ENCODE peak calls at places on chromosomes 4 and X, in ten cellular contexts. One of them, this sample, is unnamed.
A peak's percentile ranks its signal among the peaks of the same experiment; 100 is the strongest.

GRCh38 chr4:154560824-154561231 is 2.0 kb upstream of the FGB start:
- DNase-seq in stimulated activated CD4-positive, alpha-beta T cell treated with anti-CD3 and anti-CD28 coated beads, Interleukin-15, amount 100 ng/mL, for 24 hours: no peak
- DNase-seq in A549: no peak
- DNase-seq in mucosa of gallbladder: no peak
- DNase-seq in PC-3: peak; percentile 75
- DNase-seq in H54: no peak
- DNase-seq in Caco-2: no peak
- DNase-seq in natural killer cell treated with Interleukin-12 subunit alpha and Interleukin-12 subunit beta and Interleukin-15 and Interleukin-18, amount 100 ng/mL, for 72 hours: no peak
- DNase-seq in mesenteric fat pad: no peak
- DNase-seq in NAMALWA: no peak
- DNase-seq in this sample: no peak

GRCh38 chr4:11281720-11282119 is 147.0 kb downstream of the HS3ST1 start:
- DNase-seq in H54: no peak
- DNase-seq in NAMALWA: no peak
- DNase-seq in natural killer cell treated with Interleukin-12 subunit alpha and Interleukin-12 subunit beta and Interleukin-15 and Interleukin-18, amount 100 ng/mL, for 72 hours: no peak
- DNase-seq in stimulated activated CD4-positive, alpha-beta T cell treated with anti-CD3 and anti-CD28 coated beads, Interleukin-15, amount 100 ng/mL, for 24 hours: no peak
- DNase-seq in Caco-2: no peak
- DNase-seq in mucosa of gallbladder: no peak
- DNase-seq in mesenteric fat pad: no peak
- DNase-seq in PC-3: peak; percentile 38
- DNase-seq in A549: no peak
- DNase-seq in this sample: no peak

GRCh38 chrX:103398321-103398937 is 22.1 kb downstream of the BEX3 start:
- DNase-seq in NAMALWA: no peak
- DNase-seq in mucosa of gallbladder: no peak
- DNase-seq in natural killer cell treated with Interleukin-12 subunit alpha and Interleukin-12 subunit beta and Interleukin-15 and Interleukin-18, amount 100 ng/mL, for 72 hours: no peak
- DNase-seq in A549: peak; percentile 11
- DNase-seq in mesenteric fat pad: no peak
- DNase-seq in stimulated activated CD4-positive, alpha-beta T cell treated with anti-CD3 and anti-CD28 coated beads, Interleukin-15, amount 100 ng/mL, for 24 hours: no peak
- DNase-seq in H54: peak; percentile 25
- DNase-seq in Caco-2: no peak
- DNase-seq in PC-3: peak; percentile 74
- DNase-seq in this sample: no peak

GRCh38 chr4:118773082-118773792 is 62.7 kb downstream of the SEC24D start:
- DNase-seq in H54: no peak
- DNase-seq in A549: no peak
- DNase-seq in Caco-2: no peak
- DNase-seq in stimulated activated CD4-positive, alpha-beta T cell treated with anti-CD3 and anti-CD28 coated beads, Interleukin-15, amount 100 ng/mL, for 24 hours: no peak
- DNase-seq in natural killer cell treated with Interleukin-12 subunit alpha and Interleukin-12 subunit beta and Interleukin-15 and Interleukin-18, amount 100 ng/mL, for 72 hours: no peak
- DNase-seq in mesenteric fat pad: no peak
- DNase-seq in mucosa of gallbladder: no peak
- DNase-seq in PC-3: no peak
- DNase-seq in NAMALWA: no peak
- DNase-seq in this sample: no peak

GRCh38 chr4:120723986-120724385 is 198.5 kb downstream of the PRDM5 start:
- DNase-seq in mucosa of gallbladder: no peak
- DNase-seq in A549: no peak
- DNase-seq in H54: no peak
- DNase-seq in Caco-2: no peak
- DNase-seq in NAMALWA: no peak
- DNase-seq in mesenteric fat pad: no peak
- DNase-seq in PC-3: no peak
- DNase-seq in natural killer cell treated with Interleukin-12 subunit alpha and Interleukin-12 subunit beta and Interleukin-15 and Interleukin-18, amount 100 ng/mL, for 72 hours: no peak
- DNase-seq in stimulated activated CD4-positive, alpha-beta T cell treated with anti-CD3 and anti-CD28 coated beads, Interleukin-15, amount 100 ng/mL, for 24 hours: no peak
- DNase-seq in this sample: no peak

GRCh38 chr4:93828830-93829530 is 427 bp downstream of the ATOH1 start:
- DNase-seq in H54: no peak
- DNase-seq in mesenteric fat pad: no peak
- DNase-seq in Caco-2: peak; percentile 32
- DNase-seq in NAMALWA: no peak
- DNase-seq in A549: no peak
- DNase-seq in stimulated activated CD4-positive, alpha-beta T cell treated with anti-CD3 and anti-CD28 coated beads, Interleukin-15, amount 100 ng/mL, for 24 hours: peak; percentile 14
- DNase-seq in mucosa of gallbladder: no peak
- DNase-seq in PC-3: no peak
- DNase-seq in natural killer cell treated with Interleukin-12 subunit alpha and Interleukin-12 subunit beta and Interleukin-15 and Interleukin-18, amount 100 ng/mL, for 72 hours: no peak
- DNase-seq in this sample: no peak

GRCh38 chr4:15702941-15703403 is at the start of gene BST1:
- DNase-seq in H54: no peak
- DNase-seq in A549: peak; percentile 25
- DNase-seq in natural killer cell treated with Interleukin-12 subunit alpha and Interleukin-12 subunit beta and Interleukin-15 and Interleukin-18, amount 100 ng/mL, for 72 hours: peak; percentile 68
- DNase-seq in PC-3: no peak
- DNase-seq in Caco-2: no peak
- DNase-seq in stimulated activated CD4-positive, alpha-beta T cell treated with anti-CD3 and anti-CD28 coated beads, Interleukin-15, amount 100 ng/mL, for 24 hours: peak; percentile 68
- DNase-seq in mesenteric fat pad: peak; percentile 94
- DNase-seq in NAMALWA: no peak
- DNase-seq in mucosa of gallbladder: peak; percentile 68
- DNase-seq in this sample: peak; percentile 28

GRCh38 chr4:20416800-20417199 is 165.1 kb downstream of the SLIT2 start:
- DNase-seq in Caco-2: no peak
- DNase-seq in mucosa of gallbladder: no peak
- DNase-seq in natural killer cell treated with Interleukin-12 subunit alpha and Interleukin-12 subunit beta and Interleukin-15 and Interleukin-18, amount 100 ng/mL, for 72 hours: no peak
- DNase-seq in A549: no peak
- DNase-seq in stimulated activated CD4-positive, alpha-beta T cell treated with anti-CD3 and anti-CD28 coated beads, Interleukin-15, amount 100 ng/mL, for 24 hours: no peak
- DNase-seq in H54: no peak
- DNase-seq in NAMALWA: no peak
- DNase-seq in mesenteric fat pad: no peak
- DNase-seq in PC-3: no peak
- DNase-seq in this sample: no peak

GRCh38 chr4:52939739-52940138 is 77.6 kb downstream of the RASL11B start:
- DNase-seq in H54: no peak
- DNase-seq in stimulated activated CD4-positive, alpha-beta T cell treated with anti-CD3 and anti-CD28 coated beads, Interleukin-15, amount 100 ng/mL, for 24 hours: no peak
- DNase-seq in natural killer cell treated with Interleukin-12 subunit alpha and Interleukin-12 subunit beta and Interleukin-15 and Interleukin-18, amount 100 ng/mL, for 72 hours: no peak
- DNase-seq in mucosa of gallbladder: no peak
- DNase-seq in NAMALWA: no peak
- DNase-seq in PC-3: no peak
- DNase-seq in Caco-2: no peak
- DNase-seq in mesenteric fat pad: no peak
- DNase-seq in A549: no peak
- DNase-seq in this sample: no peak

GRCh38 chr4:13264126-13264525 is 220.0 kb downstream of the RAB28 start:
- DNase-seq in A549: no peak
- DNase-seq in stimulated activated CD4-positive, alpha-beta T cell treated with anti-CD3 and anti-CD28 coated beads, Interleukin-15, amount 100 ng/mL, for 24 hours: no peak
- DNase-seq in H54: no peak
- DNase-seq in natural killer cell treated with Interleukin-12 subunit alpha and Interleukin-12 subunit beta and Interleukin-15 and Interleukin-18, amount 100 ng/mL, for 72 hours: no peak
- DNase-seq in mucosa of gallbladder: no peak
- DNase-seq in NAMALWA: no peak
- DNase-seq in PC-3: peak; percentile 7
- DNase-seq in mesenteric fat pad: no peak
- DNase-seq in Caco-2: no peak
- DNase-seq in this sample: no peak

GRCh38 chr4:95188701-95189401 is 359.9 kb downstream of the UNC5C start:
- DNase-seq in stimulated activated CD4-positive, alpha-beta T cell treated with anti-CD3 and anti-CD28 coated beads, Interleukin-15, amount 100 ng/mL, for 24 hours: no peak
- DNase-seq in A549: no peak
- DNase-seq in PC-3: no peak
- DNase-seq in mesenteric fat pad: no peak
- DNase-seq in mucosa of gallbladder: no peak
- DNase-seq in natural killer cell treated with Interleukin-12 subunit alpha and Interleukin-12 subunit beta and Interleukin-15 and Interleukin-18, amount 100 ng/mL, for 72 hours: no peak
- DNase-seq in NAMALWA: no peak
- DNase-seq in H54: no peak
- DNase-seq in Caco-2: no peak
- DNase-seq in this sample: no peak

GRCh38 chr4:113397114-113397701 is 347.8 kb downstream of the ANK2 start:
- DNase-seq in stimulated activated CD4-positive, alpha-beta T cell treated with anti-CD3 and anti-CD28 coated beads, Interleukin-15, amount 100 ng/mL, for 24 hours: no peak
- DNase-seq in mesenteric fat pad: no peak
- DNase-seq in NAMALWA: no peak
- DNase-seq in mucosa of gallbladder: peak; percentile 14
- DNase-seq in natural killer cell treated with Interleukin-12 subunit alpha and Interleukin-12 subunit beta and Interleukin-15 and Interleukin-18, amount 100 ng/mL, for 72 hours: no peak
- DNase-seq in A549: no peak
- DNase-seq in Caco-2: no peak
- DNase-seq in PC-3: no peak
- DNase-seq in H54: no peak
- DNase-seq in this sample: peak; percentile 71

GRCh38 chr4:102449751-102450352 is 51.3 kb upstream of the NFKB1 start:
- DNase-seq in Caco-2: peak; percentile 43
- DNase-seq in H54: peak; percentile 4
- DNase-seq in NAMALWA: peak; percentile 83
- DNase-seq in A549: peak; percentile 18
- DNase-seq in PC-3: peak; percentile 73
- DNase-seq in mucosa of gallbladder: peak; percentile 59
- DNase-seq in stimulated activated CD4-positive, alpha-beta T cell treated with anti-CD3 and anti-CD28 coated beads, Interleukin-15, amount 100 ng/mL, for 24 hours: peak; percentile 57
- DNase-seq in mesenteric fat pad: no peak
- DNase-seq in natural killer cell treated with Interleukin-12 subunit alpha and Interleukin-12 subunit beta and Interleukin-15 and Interleukin-18, amount 100 ng/mL, for 72 hours: peak; percentile 67
- DNase-seq in this sample: no peak

GRCh38 chr4:76197001-76197743 is 16.5 kb downstream of the SCARB2 start:
- DNase-seq in NAMALWA: peak; percentile 16
- DNase-seq in PC-3: no peak
- DNase-seq in A549: no peak
- DNase-seq in stimulated activated CD4-positive, alpha-beta T cell treated with anti-CD3 and anti-CD28 coated beads, Interleukin-15, amount 100 ng/mL, for 24 hours: no peak
- DNase-seq in mesenteric fat pad: no peak
- DNase-seq in Caco-2: no peak
- DNase-seq in H54: no peak
- DNase-seq in mucosa of gallbladder: no peak
- DNase-seq in natural killer cell treated with Interleukin-12 subunit alpha and Interleukin-12 subunit beta and Interleukin-15 and Interleukin-18, amount 100 ng/mL, for 72 hours: no peak
- DNase-seq in this sample: no peak

GRCh38 chr4:88765729-88766128 is 68.1 kb upstream of the NAP1L5 start:
- DNase-seq in stimulated activated CD4-positive, alpha-beta T cell treated with anti-CD3 and anti-CD28 coated beads, Interleukin-15, amount 100 ng/mL, for 24 hours: no peak
- DNase-seq in mucosa of gallbladder: peak; percentile 25
- DNase-seq in NAMALWA: no peak
- DNase-seq in Caco-2: no peak
- DNase-seq in PC-3: peak; percentile 78
- DNase-seq in H54: peak; percentile 11
- DNase-seq in natural killer cell treated with Interleukin-12 subunit alpha and Interleukin-12 subunit beta and Interleukin-15 and Interleukin-18, amount 100 ng/mL, for 72 hours: no peak
- DNase-seq in A549: peak; percentile 15
- DNase-seq in mesenteric fat pad: no peak
- DNase-seq in this sample: peak; percentile 82

GRCh38 chr4:54781771-54782170 is 124.0 kb downstream of the KIT start:
- DNase-seq in NAMALWA: no peak
- DNase-seq in mucosa of gallbladder: no peak
- DNase-seq in H54: no peak
- DNase-seq in stimulated activated CD4-positive, alpha-beta T cell treated with anti-CD3 and anti-CD28 coated beads, Interleukin-15, amount 100 ng/mL, for 24 hours: no peak
- DNase-seq in PC-3: no peak
- DNase-seq in mesenteric fat pad: no peak
- DNase-seq in natural killer cell treated with Interleukin-12 subunit alpha and Interleukin-12 subunit beta and Interleukin-15 and Interleukin-18, amount 100 ng/mL, for 72 hours: no peak
- DNase-seq in Caco-2: no peak
- DNase-seq in A549: no peak
- DNase-seq in this sample: peak; percentile 77

GRCh38 chr4:74230902-74231499 is 73.1 kb downstream of the MTHFD2L start:
- DNase-seq in mucosa of gallbladder: no peak
- DNase-seq in stimulated activated CD4-positive, alpha-beta T cell treated with anti-CD3 and anti-CD28 coated beads, Interleukin-15, amount 100 ng/mL, for 24 hours: peak; percentile 12
- DNase-seq in mesenteric fat pad: no peak
- DNase-seq in Caco-2: no peak
- DNase-seq in natural killer cell treated with Interleukin-12 subunit alpha and Interleukin-12 subunit beta and Interleukin-15 and Interleukin-18, amount 100 ng/mL, for 72 hours: peak; percentile 64
- DNase-seq in A549: peak; percentile 9
- DNase-seq in H54: no peak
- DNase-seq in NAMALWA: no peak
- DNase-seq in PC-3: peak; percentile 99
- DNase-seq in this sample: no peak

GRCh38 chr4:95549246-95550138 is 719 bp upstream of the UNC5C start:
- DNase-seq in Caco-2: no peak
- DNase-seq in mucosa of gallbladder: peak; percentile 25
- DNase-seq in mesenteric fat pad: no peak
- DNase-seq in NAMALWA: no peak
- DNase-seq in PC-3: no peak
- DNase-seq in stimulated activated CD4-positive, alpha-beta T cell treated with anti-CD3 and anti-CD28 coated beads, Interleukin-15, amount 100 ng/mL, for 24 hours: peak; percentile 37
- DNase-seq in A549: no peak
- DNase-seq in natural killer cell treated with Interleukin-12 subunit alpha and Interleukin-12 subunit beta and Interleukin-15 and Interleukin-18, amount 100 ng/mL, for 72 hours: peak; percentile 59
- DNase-seq in H54: peak; percentile 14
- DNase-seq in this sample: no peak

GRCh38 chrX:13190051-13190450 is 129.8 kb downstream of the ATXN3L start:
- DNase-seq in natural killer cell treated with Interleukin-12 subunit alpha and Interleukin-12 subunit beta and Interleukin-15 and Interleukin-18, amount 100 ng/mL, for 72 hours: no peak
- DNase-seq in mucosa of gallbladder: no peak
- DNase-seq in Caco-2: no peak
- DNase-seq in NAMALWA: no peak
- DNase-seq in PC-3: peak; percentile 60
- DNase-seq in stimulated activated CD4-positive, alpha-beta T cell treated with anti-CD3 and anti-CD28 coated beads, Interleukin-15, amount 100 ng/mL, for 24 hours: no peak
- DNase-seq in H54: no peak
- DNase-seq in mesenteric fat pad: no peak
- DNase-seq in A549: no peak
- DNase-seq in this sample: no peak

GRCh38 chr4:111986125-111986524 is 159.1 kb upstream of the FAM241A start:
- DNase-seq in NAMALWA: no peak
- DNase-seq in Caco-2: no peak
- DNase-seq in mucosa of gallbladder: no peak
- DNase-seq in A549: no peak
- DNase-seq in mesenteric fat pad: no peak
- DNase-seq in H54: no peak
- DNase-seq in PC-3: no peak
- DNase-seq in stimulated activated CD4-positive, alpha-beta T cell treated with anti-CD3 and anti-CD28 coated beads, Interleukin-15, amount 100 ng/mL, for 24 hours: no peak
- DNase-seq in natural killer cell treated with Interleukin-12 subunit alpha and Interleukin-12 subunit beta and Interleukin-15 and Interleukin-18, amount 100 ng/mL, for 72 hours: no peak
- DNase-seq in this sample: no peak

GRCh38 chrX:153646620-153647373 is at the start of gene DUSP9:
- DNase-seq in mucosa of gallbladder: no peak
- DNase-seq in A549: peak; percentile 69
- DNase-seq in PC-3: peak; percentile 61
- DNase-seq in natural killer cell treated with Interleukin-12 subunit alpha and Interleukin-12 subunit beta and Interleukin-15 and Interleukin-18, amount 100 ng/mL, for 72 hours: peak; percentile 49
- DNase-seq in H54: no peak
- DNase-seq in Caco-2: peak; percentile 82
- DNase-seq in mesenteric fat pad: peak; percentile 85
- DNase-seq in stimulated activated CD4-positive, alpha-beta T cell treated with anti-CD3 and anti-CD28 coated beads, Interleukin-15, amount 100 ng/mL, for 24 hours: peak; percentile 34
- DNase-seq in NAMALWA: no peak
- DNase-seq in this sample: no peak

GRCh38 chr4:71830-72229 is 18.7 kb downstream of the ZNF595 start:
- DNase-seq in mesenteric fat pad: no peak
- DNase-seq in H54: no peak
- DNase-seq in Caco-2: no peak
- DNase-seq in mucosa of gallbladder: no peak
- DNase-seq in A549: no peak
- DNase-seq in NAMALWA: no peak
- DNase-seq in natural killer cell treated with Interleukin-12 subunit alpha and Interleukin-12 subunit beta and Interleukin-15 and Interleukin-18, amount 100 ng/mL, for 72 hours: no peak
- DNase-seq in PC-3: peak; percentile 3
- DNase-seq in stimulated activated CD4-positive, alpha-beta T cell treated with anti-CD3 and anti-CD28 coated beads, Interleukin-15, amount 100 ng/mL, for 24 hours: no peak
- DNase-seq in this sample: no peak

GRCh38 chr4:116118216-116118615 is 967.2 kb downstream of the TRAM1L1 start:
- DNase-seq in mesenteric fat pad: no peak
- DNase-seq in PC-3: no peak
- DNase-seq in stimulated activated CD4-positive, alpha-beta T cell treated with anti-CD3 and anti-CD28 coated beads, Interleukin-15, amount 100 ng/mL, for 24 hours: no peak
- DNase-seq in NAMALWA: no peak
- DNase-seq in A549: no peak
- DNase-seq in mucosa of gallbladder: no peak
- DNase-seq in natural killer cell treated with Interleukin-12 subunit alpha and Interleukin-12 subunit beta and Interleukin-15 and Interleukin-18, amount 100 ng/mL, for 72 hours: no peak
- DNase-seq in Caco-2: no peak
- DNase-seq in H54: no peak
- DNase-seq in this sample: no peak

GRCh38 chr4:169744601-169745000 is 13.1 kb downstream of the HPF1 start:
- DNase-seq in mesenteric fat pad: no peak
- DNase-seq in mucosa of gallbladder: no peak
- DNase-seq in PC-3: peak; percentile 27
- DNase-seq in stimulated activated CD4-positive, alpha-beta T cell treated with anti-CD3 and anti-CD28 coated beads, Interleukin-15, amount 100 ng/mL, for 24 hours: no peak
- DNase-seq in H54: no peak
- DNase-seq in natural killer cell treated with Interleukin-12 subunit alpha and Interleukin-12 subunit beta and Interleukin-15 and Interleukin-18, amount 100 ng/mL, for 72 hours: no peak
- DNase-seq in A549: no peak
- DNase-seq in NAMALWA: no peak
- DNase-seq in Caco-2: no peak
- DNase-seq in this sample: no peak

GRCh38 chrX:148422531-148422930 is 77.9 kb upstream of the AFF2 start:
- DNase-seq in H54: no peak
- DNase-seq in PC-3: no peak
- DNase-seq in NAMALWA: no peak
- DNase-seq in natural killer cell treated with Interleukin-12 subunit alpha and Interleukin-12 subunit beta and Interleukin-15 and Interleukin-18, amount 100 ng/mL, for 72 hours: no peak
- DNase-seq in stimulated activated CD4-positive, alpha-beta T cell treated with anti-CD3 and anti-CD28 coated beads, Interleukin-15, amount 100 ng/mL, for 24 hours: peak; percentile 4
- DNase-seq in mucosa of gallbladder: no peak
- DNase-seq in mesenteric fat pad: no peak
- DNase-seq in Caco-2: no peak
- DNase-seq in A549: no peak
- DNase-seq in this sample: no peak

GRCh38 chrX:109952985-109953905 is 49.7 kb upstream of the TMEM164 start:
- DNase-seq in A549: no peak
- DNase-seq in Caco-2: no peak
- DNase-seq in NAMALWA: no peak
- DNase-seq in PC-3: no peak
- DNase-seq in mesenteric fat pad: no peak
- DNase-seq in H54: no peak
- DNase-seq in natural killer cell treated with Interleukin-12 subunit alpha and Interleukin-12 subunit beta and Interleukin-15 and Interleukin-18, amount 100 ng/mL, for 72 hours: no peak
- DNase-seq in mucosa of gallbladder: no peak
- DNase-seq in stimulated activated CD4-positive, alpha-beta T cell treated with anti-CD3 and anti-CD28 coated beads, Interleukin-15, amount 100 ng/mL, for 24 hours: no peak
- DNase-seq in this sample: no peak

GRCh38 chr4:87239821-87240220 is 19.4 kb upstream of the KLHL8 start:
- DNase-seq in H54: no peak
- DNase-seq in mesenteric fat pad: no peak
- DNase-seq in NAMALWA: no peak
- DNase-seq in stimulated activated CD4-positive, alpha-beta T cell treated with anti-CD3 and anti-CD28 coated beads, Interleukin-15, amount 100 ng/mL, for 24 hours: no peak
- DNase-seq in mucosa of gallbladder: no peak
- DNase-seq in A549: no peak
- DNase-seq in Caco-2: no peak
- DNase-seq in natural killer cell treated with Interleukin-12 subunit alpha and Interleukin-12 subunit beta and Interleukin-15 and Interleukin-18, amount 100 ng/mL, for 72 hours: no peak
- DNase-seq in PC-3: peak; percentile 51
- DNase-seq in this sample: no peak

GRCh38 chr4:118213101-118213500 is 139.7 kb downstream of the PRSS12 start:
- DNase-seq in H54: no peak
- DNase-seq in mesenteric fat pad: no peak
- DNase-seq in mucosa of gallbladder: no peak
- DNase-seq in stimulated activated CD4-positive, alpha-beta T cell treated with anti-CD3 and anti-CD28 coated beads, Interleukin-15, amount 100 ng/mL, for 24 hours: no peak
- DNase-seq in NAMALWA: no peak
- DNase-seq in natural killer cell treated with Interleukin-12 subunit alpha and Interleukin-12 subunit beta and Interleukin-15 and Interleukin-18, amount 100 ng/mL, for 72 hours: no peak
- DNase-seq in Caco-2: no peak
- DNase-seq in A549: no peak
- DNase-seq in PC-3: no peak
- DNase-seq in this sample: no peak